ENCODE peak calls at places on chromosomes 3 and 15, in seven cellular contexts. G, J, L, R, S, U and X are unnamed samples.

GRCh38 chr3:16334909-16335308 is 69.9 kb downstream of the OXNAD1 start:
- DNase-seq in S (no peak), L (peak; percentile 5), J (no peak), R (no peak), U (no peak), G (no peak), X (no peak)

GRCh38 chr3:180325533-180325932 is 276.4 kb upstream of the TTC14 start:
- DNase-seq in S (no peak), U (no peak), L (no peak), R (no peak), G (no peak), J (no peak), X (no peak)

GRCh38 chr3:161863775-161864174 is 367.2 kb downstream of the OTOL1 start:
- DNase-seq in J (no peak), S (no peak), G (no peak), U (no peak), L (no peak), R (no peak), X (no peak)

GRCh38 chr3:106004137-106004600 is 135.4 kb upstream of the CBLB start:
- DNase-seq in G (peak; percentile 44), J (no peak), U (no peak), R (no peak), S (no peak), L (peak; percentile 91), X (no peak)

GRCh38 chr3:185729335-185729715 is 95.5 kb downstream of the IGF2BP2 start:
- DNase-seq in U (no peak), R (no peak), L (peak; percentile 88), J (no peak), S (no peak), G (peak; percentile 35), X (no peak)

GRCh38 chr3:53166781-53167291 is 5.8 kb downstream of the PRKCD start:
- DNase-seq in S (no peak), R (no peak), U (peak; percentile 75), J (no peak), L (peak; percentile 64), G (no peak), X (no peak)

GRCh38 chr15:42184736-42185135 is 23.4 kb downstream of the VPS39 start:
- DNase-seq in U (no peak), L (no peak), R (no peak), J (no peak), S (no peak), G (no peak), X (no peak)

GRCh38 chr15:93238641-93239040 is 149.6 kb upstream of the RGMA start:
- DNase-seq in L (no peak), G (no peak), J (no peak), R (no peak), U (no peak), S (no peak), X (no peak)

GRCh38 chr3:173501941-173502489 is 104.5 kb downstream of the NLGN1 start:
- DNase-seq in R (no peak), L (peak; percentile 4), G (no peak), J (no peak), U (no peak), S (no peak), X (no peak)

GRCh38 chr3:49351521-49352011 is 6.6 kb downstream of the GPX1 start:
- DNase-seq in S (no peak), L (peak; percentile 94), J (no peak), U (no peak), R (peak; percentile 91), G (peak; percentile 67), X (no peak)

GRCh38 chr3:152650177-152650576 is 184.8 kb upstream of the P2RY1 start:
- DNase-seq in J (no peak), U (no peak), S (no peak), G (no peak), L (no peak), R (no peak), X (no peak)

GRCh38 chr3:186380622-186381380 is 18.8 kb upstream of the DGKG start:
- DNase-seq in U (peak; percentile 32), L (peak; percentile 25), R (no peak), J (no peak), G (no peak), S (no peak), X (no peak)

GRCh38 chr15:33068531-33068990 is 126.0 kb downstream of the FMN1 start:
- DNase-seq in G (peak; percentile 81), L (no peak), U (peak; percentile 19), J (no peak), R (peak; percentile 87), S (peak; percentile 12), X (no peak)

GRCh38 chr15:92819312-92820232 is 80.6 kb upstream of the CHD2 start:
- DNase-seq in L (no peak), J (no peak), U (no peak), G (peak; percentile 42), S (no peak), R (no peak), X (no peak)

GRCh38 chr3:63824309-63824708 is 5.2 kb downstream of the C3orf49 start:
- DNase-seq in S (no peak), U (no peak), L (peak; percentile 87), R (no peak), G (peak; percentile 24), J (no peak), X (no peak)

GRCh38 chr15:78239811-78240210 is 5.4 kb upstream of the ACSBG1 start:
- DNase-seq in S (no peak), L (no peak), R (no peak), J (no peak), U (no peak), G (no peak), X (no peak)

GRCh38 chr3:123082370-123083065 is 15.7 kb downstream of the PDIA5 start:
- DNase-seq in G (no peak), U (no peak), R (no peak), J (no peak), S (no peak), L (no peak), X (no peak)

GRCh38 chr3:191424871-191425270 is 36.1 kb upstream of the PYDC2 start:
- DNase-seq in R (no peak), J (no peak), G (no peak), L (no peak), U (no peak), S (no peak), X (no peak)

GRCh38 chr3:192409203-192409837 is 318.0 kb downstream of the FGF12 start:
- DNase-seq in R (no peak), U (peak; percentile 49), G (peak; percentile 43), L (no peak), S (no peak), J (peak; percentile 10), X (no peak)

GRCh38 chr15:77664428-77664827 is 31.7 kb upstream of the LINGO1 start:
- DNase-seq in J (no peak), L (no peak), U (no peak), G (no peak), S (no peak), R (no peak), X (no peak)

GRCh38 chr3:27720029-27720518 is 2.0 kb downstream of the EOMES start:
- DNase-seq in J (no peak), S (no peak), G (no peak), U (no peak), R (no peak), L (no peak), X (no peak)

GRCh38 chr3:27722957-27723802 is 1.1 kb upstream of the EOMES start:
- DNase-seq in L (no peak), R (no peak), U (no peak), J (no peak), G (no peak), S (no peak), X (no peak)

GRCh38 chr3:27720899-27721716 is 1.0 kb downstream of the EOMES start:
- DNase-seq in R (no peak), U (no peak), S (no peak), J (no peak), G (peak; percentile 34), L (no peak), X (no peak)

GRCh38 chr3:27723803-27724458 is 1.8 kb upstream of the EOMES start:
- DNase-seq in S (no peak), R (no peak), G (no peak), U (no peak), L (no peak), J (no peak), X (no peak)

GRCh38 chr3:27721717-27722564 is at the start of gene EOMES:
- DNase-seq in J (peak; percentile 85), L (no peak), S (peak; percentile 86), U (no peak), R (no peak), G (peak; percentile 89), X (no peak)
- TF ChIP-seq CTCF in J (peak; percentile 38), L (no peak), S (peak; percentile 73), U (no peak), R (peak; percentile 3), G (peak; percentile 86), X (no peak)

DNA sequence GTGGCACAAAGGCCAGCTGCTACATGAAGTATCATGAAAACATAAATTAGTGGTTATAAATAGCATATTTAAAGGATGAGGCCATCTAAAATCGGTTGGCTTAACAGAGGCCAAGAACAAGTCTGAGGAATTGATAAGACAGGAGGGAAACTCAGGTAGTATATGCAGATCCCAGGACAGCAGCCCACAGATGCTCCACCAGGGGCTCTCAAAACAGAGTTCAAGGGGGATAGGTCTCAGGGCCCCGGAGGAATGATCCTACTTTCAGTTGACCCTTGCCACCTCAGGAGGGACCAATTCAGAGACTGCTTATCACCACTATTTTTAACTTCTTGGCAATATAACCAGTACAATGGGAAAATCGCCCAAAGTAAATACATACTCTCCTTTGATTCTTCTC is 56.8 kb downstream of the RORA start:
- DNase-seq in J (no peak), R (no peak), L (no peak), U (no peak), G (no peak), S (no peak), X (no peak)
- TF ChIP-seq CTCF in J (no peak), R (no peak), L (no peak), U (no peak), G (no peak), S (no peak), X (no peak)

DNA sequence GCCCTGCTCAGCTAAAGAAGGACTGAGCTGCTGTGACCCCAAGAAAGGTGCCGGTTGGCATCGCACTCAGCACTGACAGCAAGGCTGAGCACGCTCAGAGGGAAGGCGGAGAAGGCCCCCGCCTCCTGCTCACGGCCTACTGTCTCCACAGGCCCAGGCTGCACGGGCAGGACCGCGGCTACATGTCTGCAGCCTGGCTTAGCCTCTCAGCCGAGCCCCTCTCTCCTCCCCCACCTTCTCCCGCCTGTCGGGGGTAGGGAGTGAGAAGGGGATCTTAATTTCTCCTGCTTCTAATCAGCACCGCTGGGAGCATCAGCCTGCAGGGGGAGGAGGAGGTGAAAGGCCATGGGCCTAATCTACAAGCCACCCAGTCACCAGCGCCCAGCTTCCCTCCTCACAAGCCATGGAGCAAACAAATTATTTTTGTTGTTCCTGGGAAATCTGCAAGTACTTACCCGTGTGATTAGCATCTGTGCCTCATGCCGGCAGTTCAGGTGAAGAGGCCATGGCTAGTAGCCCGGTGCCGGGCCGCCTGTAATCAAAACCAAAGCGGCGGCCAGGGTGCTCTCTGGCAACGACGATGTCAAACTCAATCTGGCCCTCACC is 68.1 kb downstream of the EPHB3 start:
- DNase-seq in G (no peak), S (no peak), R (no peak), J (no peak), L (no peak), U (no peak), X (no peak)
- TF ChIP-seq CTCF in G (no peak), S (no peak), R (no peak), J (no peak), L (no peak), U (no peak), X (no peak)

DNA sequence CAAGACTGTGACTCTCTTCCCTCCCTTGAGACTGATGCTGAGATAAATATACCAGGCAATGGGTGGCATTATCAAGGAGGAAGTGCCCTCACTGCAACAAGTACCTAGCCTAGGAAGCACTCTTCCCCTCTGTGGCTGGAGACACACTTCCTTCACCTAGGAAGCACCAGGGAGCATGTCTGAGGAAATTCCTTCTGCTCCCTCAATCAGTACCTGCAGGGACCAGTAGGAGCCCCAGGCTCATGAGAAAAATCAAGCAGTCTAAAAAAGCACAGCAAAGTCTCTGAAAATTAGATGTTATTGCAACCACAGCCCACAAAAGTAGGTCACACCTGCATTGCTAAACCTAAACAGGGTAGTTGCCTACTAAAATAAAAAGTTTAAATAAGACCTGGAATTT is 78.2 kb upstream of the TRPM1 start:
- DNase-seq in U (no peak), J (no peak), S (peak; percentile 27), R (no peak), G (no peak), L (no peak), X (no peak)
- TF ChIP-seq CTCF in U (no peak), J (no peak), S (peak; percentile 45), R (peak; percentile 21), G (no peak), L (no peak), X (no peak)